ENCODE peak calls at places on chromosome 14, in eight cellular contexts. Z is breast epithelium, D is ovary, V is brain microvascular endothelial cell, S is tibial artery, C is GM23338, I is colonic mucosa, W is mammary epithelial cell. U is an unnamed sample.

GRCh38 chr14:23396781-23397407 is 11.2 kb downstream of the MYH6 start:
- DNase-seq in W (no peak), I (no peak), C (no peak), Z (no peak), V (no peak), D (no peak), S (no peak), U (no peak)

GRCh38 chr14:88599761-88600439 is 37.1 kb downstream of the ZC3H14 start:
- DNase-seq in D (no peak), I (no peak), W (no peak), Z (no peak), C (no peak), S (no peak), V (no peak), U (no peak)

GRCh38 chr14:73713804-73714655 is at the start of gene PNMA1:
- DNase-seq in C (peak; percentile 93), Z (peak; percentile 70), V (peak; percentile 74), I (peak; percentile 87), D (peak; percentile 93), W (peak; percentile 71), S (peak; percentile 95), U (peak; percentile 86)

GRCh38 chr14:95361373-95362179 is 41.9 kb upstream of the CLMN start:
- DNase-seq in S (no peak), V (no peak), D (no peak), W (peak; percentile 51), C (peak; percentile 94), I (peak; percentile 72), Z (peak; percentile 81), U (peak; percentile 26)

GRCh38 chr14:20711275-20712069 is 22.9 kb downstream of the ANG start:
- DNase-seq in S (no peak), C (no peak), W (no peak), Z (no peak), D (no peak), V (no peak), I (no peak), U (no peak)

GRCh38 chr14:92122351-92122677 is 545 bp downstream of the CPSF2 start:
- DNase-seq in W (no peak), V (peak; percentile 18), Z (no peak), D (no peak), I (peak; percentile 32), S (no peak), C (peak; percentile 52), U (peak; percentile 44)

GRCh38 chr14:46433381-46433780 is 218.2 kb downstream of the RPL10L start:
- DNase-seq in D (no peak), W (no peak), V (no peak), C (no peak), S (no peak), I (no peak), Z (no peak), U (no peak)

GRCh38 chr14:99395904-99396530 is 84.6 kb downstream of the SETD3 start:
- DNase-seq in W (peak; percentile 43), C (no peak), S (no peak), D (no peak), Z (no peak), I (no peak), V (peak; percentile 65), U (peak; percentile 37)

GRCh38 chr14:33686218-33686617 is 264.7 kb downstream of the EGLN3 start:
- DNase-seq in I (no peak), Z (no peak), S (no peak), V (peak; percentile 66), C (no peak), D (no peak), W (peak; percentile 84), U (peak; percentile 80)

GRCh38 chr14:36604757-36605505 is 22.5 kb upstream of the NKX2-8 start:
- DNase-seq in V (peak; percentile 63), I (peak; percentile 60), Z (peak; percentile 23), W (peak; percentile 66), S (no peak), D (no peak), C (peak; percentile 91), U (peak; percentile 78)

GRCh38 chr14:95597784-95598204 is 62.9 kb downstream of the GLRX5 start:
- DNase-seq in C (peak; percentile 70), S (no peak), D (no peak), W (peak; percentile 21), Z (no peak), V (peak; percentile 1), I (no peak), U (peak; percentile 2)

GRCh38 chr14:74547331-74547927 is 53.9 kb downstream of the ISCA2 start:
- DNase-seq in C (peak; percentile 55), Z (no peak), D (no peak), W (no peak), S (no peak), V (no peak), I (no peak), U (no peak)

GRCh38 chr14:83463500-83464098 is 1929.9 kb upstream of the SEL1L start:
- DNase-seq in C (peak; percentile 80), S (no peak), Z (no peak), I (peak; percentile 33), V (peak; percentile 76), W (peak; percentile 34), D (no peak), U (peak; percentile 54)

GRCh38 chr14:105132921-105133320 is 35.7 kb downstream of the JAG2 start:
- DNase-seq in I (no peak), W (no peak), Z (no peak), D (no peak), C (no peak), S (no peak), V (no peak), U (no peak)

GRCh38 chr14:33569844-33570716 is 380.8 kb downstream of the EGLN3 start:
- DNase-seq in V (peak; percentile 55), I (no peak), C (no peak), W (no peak), D (no peak), Z (no peak), S (no peak), U (peak; percentile 18)

GRCh38 chr14:81211844-81212243 is 8.9 kb downstream of the GTF2A1 start:
- DNase-seq in D (no peak), W (no peak), Z (no peak), S (no peak), V (peak; percentile 17), I (no peak), C (peak; percentile 27), U (peak; percentile 40)

DNA sequence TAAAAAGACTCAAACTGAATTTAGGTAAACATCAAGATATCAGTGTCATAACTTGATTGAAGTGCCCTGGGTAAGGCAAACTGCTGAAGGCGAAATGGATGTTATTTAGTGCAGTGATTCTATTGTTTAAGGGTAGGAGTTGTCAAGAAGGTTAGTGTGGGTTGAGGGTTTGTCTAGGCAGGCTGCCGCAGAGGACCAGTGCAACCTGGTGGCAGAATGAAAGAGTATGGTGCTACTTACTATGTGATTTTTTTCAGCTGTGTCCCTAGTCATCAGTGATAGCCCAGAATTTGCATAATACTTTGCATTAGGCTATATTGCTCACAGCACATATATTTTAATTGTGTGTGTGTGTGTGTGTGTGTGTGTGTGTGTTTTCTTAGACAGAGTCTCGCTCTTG is 1127.0 kb downstream of the GALC start:
- DNase-seq in C (peak; percentile 13), S (no peak), Z (no peak), D (no peak), I (no peak), V (no peak), W (no peak), U (no peak)
- TF ChIP-seq CTCF in C (peak; percentile 38), S (no peak), Z (no peak), D (no peak), I (no peak), V (no peak), W (peak; percentile 21), U (no peak)

DNA sequence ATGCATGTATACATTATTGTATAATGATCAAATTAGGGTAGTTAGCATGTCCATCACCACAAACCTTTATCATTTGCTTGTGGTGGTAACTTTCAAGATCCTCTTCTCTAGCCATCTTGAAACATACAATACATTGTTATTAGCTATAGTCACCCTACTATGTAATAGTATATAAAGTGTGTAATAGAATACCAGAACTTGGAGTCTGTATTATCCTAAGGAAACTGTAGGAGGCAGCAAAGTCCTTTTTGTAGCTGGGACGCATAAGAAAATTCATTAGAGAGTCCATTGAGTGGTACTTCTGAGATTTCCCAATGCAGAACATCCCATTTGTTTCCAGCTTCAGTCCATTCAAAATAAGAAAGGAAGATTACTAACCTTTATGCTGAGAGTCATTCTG is 325.9 kb upstream of the LRFN5 start:
- DNase-seq in V (no peak), W (peak; percentile 1), D (no peak), C (peak; percentile 64), I (no peak), Z (no peak), S (no peak), U (peak; percentile 26)
- TF ChIP-seq CTCF in V (no peak), W (peak; percentile 11), D (no peak), C (peak; percentile 62), I (no peak), Z (no peak), S (no peak), U (peak; percentile 20)

GRCh38 chr14:76848879-76849278 is 22.7 kb downstream of the LRRC74A start:
- DNase-seq in C (peak; percentile 56), I (no peak), W (no peak), S (no peak), Z (no peak), V (no peak), D (no peak), U (no peak)

GRCh38 chr14:76846331-76847047 is 20.3 kb downstream of the LRRC74A start:
- DNase-seq in C (no peak), W (no peak), Z (no peak), D (no peak), I (no peak), S (no peak), V (no peak), U (no peak)

GRCh38 chr14:76842414-76842813 is 16.2 kb downstream of the LRRC74A start:
- DNase-seq in S (no peak), W (no peak), Z (no peak), C (no peak), I (no peak), V (no peak), D (no peak), U (no peak)

GRCh38 chr14:76844223-76844622 is 18.0 kb downstream of the LRRC74A start:
- DNase-seq in Z (peak; percentile 60), C (peak; percentile 61), S (peak; percentile 76), D (peak; percentile 31), V (peak; percentile 20), W (no peak), I (no peak), U (peak; percentile 85)
- TF ChIP-seq CTCF in Z (peak; percentile 33), C (peak; percentile 8), S (no peak), D (no peak), V (peak; percentile 40), W (no peak), I (no peak), U (peak; percentile 52)

GRCh38 chr14:72023128-72024042 is 91.2 kb downstream of the RGS6 start:
- DNase-seq in Z (no peak), D (no peak), V (no peak), I (no peak), W (peak; percentile 62), C (peak; percentile 15), S (no peak), U (no peak)

GRCh38 chr14:72024504-72024903 is 92.3 kb downstream of the RGS6 start:
- DNase-seq in I (no peak), V (no peak), W (no peak), Z (no peak), D (no peak), C (no peak), S (no peak), U (no peak)

DNA sequence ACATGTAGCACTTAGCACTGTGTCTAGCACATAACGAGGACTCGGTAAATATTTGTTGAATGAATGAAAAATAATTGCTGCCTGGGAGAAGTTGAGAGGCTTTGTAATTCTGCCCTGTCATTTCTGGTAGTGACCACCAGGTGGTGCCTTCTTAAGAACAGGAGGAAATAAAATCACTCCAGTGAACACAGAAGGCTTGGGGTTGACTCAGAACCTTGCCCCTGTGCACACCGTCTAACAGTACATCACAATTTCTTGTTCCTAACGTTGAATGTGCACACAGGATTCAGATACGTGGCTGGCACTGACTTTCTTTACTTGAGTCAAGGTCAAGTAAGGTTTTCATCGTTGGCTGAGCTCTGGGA is 91.8 kb downstream of the RGS6 start:
- DNase-seq in S (no peak), C (peak; percentile 83), V (peak; percentile 39), I (peak; percentile 28), D (no peak), Z (no peak), W (peak; percentile 14), U (peak; percentile 2)
- TF ChIP-seq CTCF in S (peak; percentile 56), C (peak; percentile 71), V (peak; percentile 37), I (peak; percentile 62), D (no peak), Z (no peak), W (peak; percentile 55), U (peak; percentile 50)

U was measured in cardiac fibroblast.